ENCODE peak calls at places on chromosomes 1 and 21, in four cellular contexts. B, J, N and E are unnamed samples.

GRCh38 chr1:205664399-205665108 is 15.8 kb downstream of the SLC45A3 start:
- DNase-seq in B (peak; percentile 28), J (no peak), N (no peak), E (no peak)

GRCh38 chr1:3139451-3139852 is 70.4 kb downstream of the PRDM16 start:
- DNase-seq in B (no peak), J (no peak), N (no peak), E (no peak)

GRCh38 chr1:241696815-241697639 is 44.9 kb downstream of the WDR64 start:
- DNase-seq in B (no peak), J (no peak), N (no peak), E (no peak)

GRCh38 chr1:228210076-228210651 is 2.3 kb downstream of the OBSCN start:
- DNase-seq in B (no peak), J (no peak), N (peak; percentile 59), E (no peak)

GRCh38 chr1:152869808-152870419 is 8.2 kb upstream of the SMCP start:
- DNase-seq in B (peak; percentile 51), J (peak; percentile 88), N (peak; percentile 50), E (peak; percentile 33)

GRCh38 chr1:247441621-247442020 is 16.3 kb downstream of the OR2B11 start:
- DNase-seq in B (no peak), J (no peak), N (no peak), E (no peak)

GRCh38 chr1:7172804-7173203 is 387.6 kb downstream of the CAMTA1 start:
- DNase-seq in B (no peak), J (no peak), N (no peak), E (no peak)

GRCh38 chr1:71093938-71094337 is 13.1 kb upstream of the ZRANB2 start:
- DNase-seq in B (peak; percentile 45), J (no peak), N (no peak), E (no peak)

GRCh38 chr1:88189525-88189924 is 494.5 kb upstream of the PKN2 start:
- DNase-seq in B (no peak), J (no peak), N (no peak), E (no peak)

GRCh38 chr1:151197863-151198253 is 494 bp upstream of the PIP5K1A start:
- DNase-seq in B (no peak), J (peak; percentile 8), N (no peak), E (no peak)

GRCh38 chr21:36297555-36297937 is 22.5 kb upstream of the MORC3 start:
- DNase-seq in B (no peak), J (no peak), N (no peak), E (no peak)

GRCh38 chr1:44788120-44788860 is at the start of gene BEST4:
- DNase-seq in B (no peak), J (no peak), N (no peak), E (no peak)

GRCh38 chr1:26429741-26430140 is 2.4 kb upstream of the DHDDS start:
- DNase-seq in B (no peak), J (peak; percentile 69), N (peak; percentile 92), E (no peak)

GRCh38 chr1:26438041-26438440 is 5.9 kb downstream of the DHDDS start:
- DNase-seq in B (no peak), J (no peak), N (no peak), E (no peak)

GRCh38 chr1:26432793-26433192 is 672 bp downstream of the DHDDS start:
- DNase-seq in B (no peak), J (no peak), N (no peak), E (no peak)

GRCh38 chr1:26431979-26432695 is at the start of gene DHDDS:
- DNase-seq in B (peak; percentile 97), J (peak; percentile 98), N (peak; percentile 97), E (peak; percentile 98)

GRCh38 chr1:26434161-26434752 is 2.1 kb downstream of the DHDDS start:
- DNase-seq in B (no peak), J (no peak), N (no peak), E (no peak)
- H3K27ac ChIP-seq in B (no peak overlapping the region), J (no peak overlapping the region), N (no peak overlapping the region), E (no peak overlapping the region)

DNA sequence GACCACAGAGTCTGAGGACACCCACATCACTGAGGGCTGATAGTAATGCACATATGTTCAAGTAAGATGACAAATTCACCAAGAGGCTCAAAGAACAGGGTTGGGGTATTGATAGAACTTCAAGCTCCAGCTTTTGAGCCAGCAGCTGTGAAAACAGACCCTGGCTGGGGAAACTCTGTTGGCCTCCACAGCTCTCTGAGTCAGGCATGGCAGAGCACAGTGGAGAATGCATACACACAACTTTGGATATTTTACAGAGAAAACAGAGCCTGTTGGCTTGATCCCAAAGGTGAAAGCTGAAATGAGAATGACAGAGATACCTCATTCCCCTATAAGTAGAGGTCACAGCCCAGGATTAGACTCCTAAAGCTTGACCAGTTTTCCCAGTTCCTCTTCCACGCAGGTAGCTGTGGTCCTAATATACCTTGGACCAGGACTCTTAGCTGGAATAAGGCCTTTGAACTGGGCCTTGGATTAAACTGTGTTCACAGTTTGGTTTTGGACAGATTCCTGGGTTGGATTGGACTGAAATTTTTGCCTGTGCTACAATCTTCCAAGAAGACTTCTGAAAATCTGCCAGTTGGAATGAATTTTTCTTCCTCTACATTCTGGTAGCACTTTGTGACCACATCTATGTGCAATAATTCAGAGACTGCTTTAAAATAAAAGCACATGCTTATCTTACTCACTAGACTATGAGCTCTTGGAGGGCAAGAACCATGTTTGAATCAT is 101.6 kb upstream of the HMGB4 start:
- DNase-seq in B (peak; percentile 20), J (no peak), N (no peak), E (no peak)
- H3K27ac ChIP-seq in B (no peak overlapping the region), J (no peak overlapping the region), N (no peak overlapping the region), E (no peak overlapping the region)

DNA sequence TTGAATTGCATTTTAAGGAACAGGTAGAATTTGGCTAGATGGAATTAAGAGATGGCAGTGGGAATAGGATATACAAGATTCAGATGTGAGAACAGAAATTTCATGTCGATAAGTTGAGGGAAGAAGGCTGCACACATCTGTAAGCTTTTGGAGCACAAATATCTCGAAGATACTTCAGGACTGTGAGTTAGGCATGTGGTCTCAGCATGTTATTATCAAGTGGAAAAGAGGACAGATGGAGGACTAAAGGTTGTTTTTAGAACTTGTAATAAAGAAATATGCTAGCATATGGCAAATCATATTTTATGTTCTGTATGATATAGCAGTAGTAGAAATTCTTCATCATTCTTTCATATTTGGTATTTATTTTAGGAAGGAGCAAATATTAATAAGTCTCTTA is 61.5 kb downstream of the KIF1B start:
- DNase-seq in B (no peak), J (no peak), N (no peak), E (no peak)
- H3K27ac ChIP-seq in B (no peak overlapping the region), J (no peak overlapping the region), N (no peak overlapping the region), E (no peak overlapping the region)

GRCh38 chr1:965526-966134 is 652 bp upstream of the PLEKHN1 start:
- DNase-seq in B (no peak), J (no peak), N (no peak), E (no peak)

GRCh38 chr1:969260-969855 is 3.1 kb downstream of the PLEKHN1 start:
- DNase-seq in B (no peak), J (no peak), N (no peak), E (no peak)

GRCh38 chr1:966135-966602 is at the start of gene PLEKHN1:
- DNase-seq in B (peak; percentile 45), J (peak; percentile 72), N (no peak), E (no peak)

GRCh38 chr1:966603-967295 is 467 bp downstream of the PLEKHN1 start:
- DNase-seq in B (peak; percentile 50), J (peak; percentile 77), N (peak; percentile 70), E (peak; percentile 68)

GRCh38 chr1:967466-968343 is 1.4 kb downstream of the PLEKHN1 start:
- DNase-seq in B (no peak), J (no peak), N (no peak), E (no peak)
- H3K27ac ChIP-seq in B (no peak overlapping the region), J (no peak overlapping the region), N (no peak overlapping the region), E (no peak overlapping the region)

GRCh38 chr1:162626089-162626488 is 6.2 kb upstream of the DDR2 start:
- DNase-seq in B (peak; percentile 33), J (no peak), N (no peak), E (no peak)

GRCh38 chr1:162629651-162630050 is 2.6 kb upstream of the DDR2 start:
- DNase-seq in B (peak; percentile 81), J (no peak), N (no peak), E (no peak)

GRCh38 chr1:162626733-162627132 is 5.5 kb upstream of the DDR2 start:
- DNase-seq in B (no peak), J (no peak), N (no peak), E (no peak)

GRCh38 chr1:162629077-162629637 is 3.1 kb upstream of the DDR2 start:
- DNase-seq in B (no peak), J (no peak), N (no peak), E (no peak)

DNA sequence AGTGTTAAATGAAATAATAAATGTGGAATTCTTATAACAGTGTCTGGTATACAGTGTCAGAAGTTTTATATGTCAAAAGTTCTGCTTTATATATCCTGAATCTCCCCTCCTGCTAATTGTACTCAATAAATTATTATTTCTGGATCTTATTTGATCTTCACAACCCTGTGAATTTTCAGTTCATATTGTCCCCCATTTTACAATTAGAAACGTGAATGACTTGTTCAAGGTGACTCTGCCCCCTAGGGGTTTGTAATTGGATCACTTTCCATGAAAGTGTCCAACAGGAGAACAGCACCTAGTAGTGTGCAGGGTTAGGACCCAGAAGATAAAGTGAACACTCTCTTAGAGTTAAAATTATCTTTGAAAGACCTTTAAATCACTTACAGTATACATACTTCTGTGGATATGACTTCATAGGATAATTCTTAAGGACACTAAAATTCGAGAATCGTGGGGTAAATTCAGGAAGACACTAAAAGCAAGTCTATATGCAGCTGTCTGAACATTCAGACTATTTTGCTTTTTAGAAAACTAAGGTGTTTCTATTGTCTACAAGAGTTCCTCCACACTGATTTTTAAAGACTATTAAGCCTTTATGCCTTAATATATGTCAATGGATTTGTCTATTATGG is 4.5 kb upstream of the DDR2 start:
- DNase-seq in B (peak; percentile 53), J (peak; percentile 70), N (peak; percentile 37), E (no peak)
- H3K27ac ChIP-seq in B (no peak overlapping the region), J (no peak overlapping the region), N (no peak overlapping the region), E (no peak overlapping the region)

GRCh38 chr21:33370292-33370691 is 32.9 kb upstream of the IFNGR2 start:
- DNase-seq in B (no peak), J (no peak), N (no peak), E (no peak)

GRCh38 chr21:33369586-33369985 is 33.6 kb upstream of the IFNGR2 start:
- DNase-seq in B (no peak), J (no peak), N (no peak), E (no peak)

GRCh38 chr21:33367309-33367973 is 35.8 kb upstream of the IFNGR2 start:
- DNase-seq in B (no peak), J (no peak), N (peak; percentile 19), E (no peak)

GRCh38 chr21:33368576-33368975 is 34.6 kb upstream of the IFNGR2 start:
- DNase-seq in B (no peak), J (no peak), N (no peak), E (no peak)

DNA sequence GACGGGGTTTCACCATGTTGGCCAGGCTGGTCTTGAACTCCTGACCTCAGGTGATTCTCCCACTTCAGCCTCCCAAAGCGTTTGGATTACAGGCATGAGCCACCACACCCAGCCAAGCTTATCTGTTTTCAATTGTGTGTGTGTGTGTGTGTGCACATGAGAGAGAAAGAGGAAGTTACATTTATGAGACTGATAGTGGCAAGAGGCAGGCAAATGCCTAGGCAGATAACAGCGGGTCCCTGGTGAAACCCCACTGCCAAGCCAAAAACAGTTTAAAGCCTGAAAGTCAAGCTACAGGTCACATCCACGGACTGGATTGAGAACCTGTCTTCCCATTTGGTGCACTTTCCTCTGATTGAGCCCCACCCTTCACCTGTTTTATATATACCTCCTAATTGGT is 35.1 kb upstream of the IFNGR2 start:
- DNase-seq in B (no peak), J (no peak), N (no peak), E (no peak)
- H3K27ac ChIP-seq in B (no peak overlapping the region), J (no peak overlapping the region), N (no peak overlapping the region), E (no peak overlapping the region)